ENCODE peak calls at places on chromosomes 12 and 14, in nine cellular contexts. R, V, A, E, K, H, L, F and S are unnamed samples.

GRCh38 chr12:22672951-22673350 is 48.0 kb downstream of the ETNK1 start:
- DNase-seq in K (no peak), L (peak; percentile 86), R (no peak), H (peak; percentile 52), F (no peak), V (peak; percentile 39), E (no peak), A (no peak), S (no peak)

GRCh38 chr12:131933387-131933786 is 4.3 kb downstream of the PUS1 start:
- DNase-seq in K (peak; percentile 7), H (no peak), V (no peak), A (no peak), F (no peak), L (no peak), E (no peak), R (no peak), S (no peak)

GRCh38 chr12:13044859-13045384 is 741 bp downstream of the FAM234B start:
- DNase-seq in E (no peak), A (no peak), L (no peak), K (no peak), H (no peak), R (no peak), V (no peak), F (no peak), S (no peak)

GRCh38 chr12:32139064-32139421 is 32.4 kb downstream of the BICD1 start:
- DNase-seq in V (no peak), R (no peak), F (no peak), A (no peak), K (no peak), L (peak; percentile 59), E (no peak), H (no peak), S (no peak)

GRCh38 chr14:89407856-89408255 is 9.2 kb downstream of the FOXN3 start:
- DNase-seq in H (no peak), F (no peak), A (no peak), L (no peak), E (no peak), V (no peak), R (no peak), K (no peak), S (no peak)

GRCh38 chr14:52936437-52936836 is 14.4 kb downstream of the FERMT2 start:
- DNase-seq in V (no peak), A (no peak), H (no peak), F (no peak), R (no peak), L (no peak), K (no peak), E (no peak), S (no peak)

GRCh38 chr12:109153711-109154434 is 37.5 kb downstream of the ACACB start:
- DNase-seq in H (no peak), V (no peak), R (no peak), L (no peak), E (no peak), K (no peak), F (no peak), A (peak; percentile 9), S (no peak)

GRCh38 chr14:49892301-49892635 is 614 bp upstream of the ARF6 start:
- DNase-seq in H (peak; percentile 36), A (no peak), F (peak; percentile 62), V (peak; percentile 57), R (peak; percentile 55), E (no peak), K (peak; percentile 73), L (peak; percentile 84), S (peak; percentile 60)

GRCh38 chr12:12502813-12503146 is 59.9 kb downstream of the DUSP16 start:
- DNase-seq in R (no peak), E (no peak), A (no peak), K (no peak), L (no peak), V (no peak), F (no peak), H (no peak), S (no peak)

GRCh38 chr12:107818984-107819383 is 44.5 kb downstream of the ASCL4 start:
- DNase-seq in E (no peak), F (peak; percentile 58), H (no peak), R (no peak), L (peak; percentile 77), V (no peak), K (no peak), A (no peak), S (no peak)

GRCh38 chr14:95516554-95517209 is at the start of gene SYNE3:
- DNase-seq in A (peak; percentile 69), L (no peak), H (no peak), E (no peak), R (no peak), F (no peak), K (peak; percentile 82), V (no peak), S (peak; percentile 68)

GRCh38 chr12:26523708-26524150 is 309.3 kb downstream of the ITPR2 start:
- DNase-seq in L (peak; percentile 95), F (peak; percentile 90), K (peak; percentile 93), R (peak; percentile 87), V (peak; percentile 75), A (no peak), H (peak; percentile 71), E (no peak), S (no peak)

GRCh38 chr14:61090432-61091216 is 109.6 kb downstream of the SLC38A6 start:
- DNase-seq in H (no peak), L (peak; percentile 15), K (no peak), V (no peak), F (no peak), A (no peak), E (no peak), R (no peak), S (no peak)

GRCh38 chr12:69068431-69068830 is 135.5 kb upstream of the CPM start:
- DNase-seq in A (no peak), R (no peak), H (no peak), L (peak; percentile 33), E (no peak), V (no peak), K (no peak), F (no peak), S (no peak)

GRCh38 chr14:24418492-24418873 is 11.0 kb downstream of the CBLN3 start:
- DNase-seq in R (no peak), A (no peak), F (no peak), V (no peak), E (no peak), H (no peak), L (peak; percentile 21), K (no peak), S (no peak)

GRCh38 chr12:115553622-115554021 is 723.9 kb downstream of the MED13L start:
- DNase-seq in V (no peak), R (peak; percentile 21), E (no peak), L (no peak), K (no peak), F (no peak), A (no peak), H (no peak), S (no peak)

DNA sequence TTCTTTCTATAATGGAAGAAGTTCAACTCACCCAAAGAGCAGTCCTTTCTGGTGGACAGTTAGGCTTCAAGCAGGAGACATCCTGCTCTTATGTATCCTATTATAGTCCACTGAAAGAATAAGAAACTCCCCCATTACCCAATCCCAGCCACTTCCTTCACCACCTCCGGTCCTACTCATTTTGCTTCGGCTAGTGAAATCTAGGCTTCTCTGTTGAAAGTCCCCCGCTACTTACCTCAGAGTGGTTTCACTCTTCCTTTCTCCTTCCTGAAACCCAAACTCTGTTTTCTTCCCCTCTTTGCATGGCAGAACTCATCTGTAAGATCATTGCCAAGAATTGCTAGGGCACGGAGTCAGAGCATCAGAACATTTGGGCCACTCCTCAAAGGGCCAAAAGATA is at the start of gene GPR84:
- DNase-seq in H (no peak), E (no peak), R (no peak), K (no peak), A (no peak), V (no peak), L (no peak), F (no peak), S (no peak)
- TF ChIP-seq CTCF in H (no peak), E (no peak), R (no peak), K (no peak), A (no peak), V (no peak), L (no peak), F (no peak), S (no peak)

GRCh38 chr14:74855021-74855420 is 20.9 kb downstream of the PROX2 start:
- DNase-seq in E (no peak), K (no peak), L (no peak), H (no peak), R (no peak), F (no peak), A (no peak), V (no peak), S (no peak)
- TF ChIP-seq CTCF in E (no peak), K (no peak), L (no peak), H (no peak), R (no peak), F (no peak), A (no peak), V (no peak), S (no peak)

GRCh38 chr12:106764738-106765137 is 9.7 kb upstream of the RIC8B start:
- DNase-seq in L (no peak), R (no peak), K (peak; percentile 36), F (peak; percentile 55), V (no peak), E (no peak), A (no peak), H (no peak), S (no peak)
- TF ChIP-seq CTCF in L (no peak), R (no peak), K (no peak), F (peak; percentile 19), V (no peak), E (no peak), A (no peak), H (no peak), S (no peak)

DNA sequence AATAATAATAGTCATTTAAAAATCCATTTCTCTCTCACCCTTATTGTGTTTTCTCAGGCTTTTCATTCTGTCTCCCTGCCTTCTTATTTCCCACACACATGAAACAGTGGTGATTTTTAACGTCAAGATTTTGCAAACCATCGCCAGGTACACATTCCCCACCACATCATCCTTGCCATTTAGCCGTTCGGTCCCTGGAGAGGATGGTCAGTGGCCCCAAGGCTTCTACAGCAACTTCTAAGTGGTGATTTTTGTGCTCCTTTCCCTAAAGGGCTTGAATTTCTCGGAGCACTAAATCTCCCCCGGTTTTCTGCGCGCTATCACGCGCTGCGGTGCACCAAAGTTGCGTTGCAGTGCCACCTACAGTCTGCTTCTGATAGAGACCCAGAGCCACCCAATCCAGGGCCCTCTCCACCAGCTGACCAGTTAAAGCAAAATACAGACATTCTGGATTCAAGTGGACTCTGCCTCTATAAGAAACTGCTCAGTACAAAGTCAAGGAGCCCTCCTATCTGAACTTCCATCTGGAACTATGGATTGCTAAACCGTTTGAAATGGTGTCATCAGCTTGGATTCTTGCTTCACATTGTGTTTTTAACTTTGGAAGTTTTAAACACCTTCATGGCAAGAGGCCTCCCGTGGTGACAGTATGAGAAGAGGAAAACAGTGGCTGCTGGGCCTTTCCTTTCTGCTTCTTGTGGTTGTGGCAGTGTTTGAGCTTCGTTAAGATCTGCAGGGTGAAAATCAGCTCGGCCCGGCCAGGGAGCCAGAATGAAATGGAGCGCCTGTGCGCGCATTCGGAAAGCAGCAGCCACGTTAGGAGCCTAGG is 234.0 kb downstream of the SPTSSA start:
- DNase-seq in H (no peak), F (peak; percentile 64), L (peak; percentile 40), E (peak; percentile 73), V (peak; percentile 4), K (peak; percentile 76), R (peak; percentile 56), A (peak; percentile 79), S (peak; percentile 46)
- TF ChIP-seq CTCF in H (peak; percentile 72), F (peak; percentile 82), L (peak; percentile 81), E (peak; percentile 92), V (peak; percentile 79), K (peak; percentile 88), R (peak; percentile 84), A (peak; percentile 73), S (peak; percentile 79)